ENCODE peak calls at places on chromosomes 11 and 22, in four cellular contexts. A is CD4-positive, alpha-beta T cell; I is mesothelial cell of epicardium; D is thoracic aorta. M is an unnamed sample.

GRCh38 chr22:40535642-40536041 is 100.9 kb downstream of the MRTFA start:
- DNase-seq in D (no peak), I (no peak), A (no peak), M (no peak)

GRCh38 chr22:45136594-45136993 is 27.1 kb upstream of the NUP50 start:
- DNase-seq in D (no peak), A (no peak), I (no peak), M (no peak)

GRCh38 chr11:11432621-11433319 is 79.7 kb upstream of the CSNK2A3 start:
- DNase-seq in A (no peak), I (no peak), D (no peak), M (no peak)

GRCh38 chr11:16169946-16170345 is 186.4 kb downstream of the SOX6 start:
- DNase-seq in A (no peak), D (no peak), I (no peak), M (no peak)

GRCh38 chr11:60193687-60194433 is 11.0 kb upstream of the MS4A6A start:
- DNase-seq in D (no peak), A (peak), I (peak), M (peak)

GRCh38 chr11:73795925-73796632 is 8.4 kb downstream of the MRPL48 start:
- DNase-seq in I (no peak), A (no peak), D (no peak), M (no peak)

GRCh38 chr22:23053051-23053707 is 17.1 kb upstream of the GNAZ start:
- DNase-seq in I (no peak), D (no peak), A (no peak), M (no peak)

GRCh38 chr11:118216621-118217526 is 7.9 kb downstream of the JAML start:
- DNase-seq in D (no peak), A (peak), I (no peak), M (no peak)

DNA sequence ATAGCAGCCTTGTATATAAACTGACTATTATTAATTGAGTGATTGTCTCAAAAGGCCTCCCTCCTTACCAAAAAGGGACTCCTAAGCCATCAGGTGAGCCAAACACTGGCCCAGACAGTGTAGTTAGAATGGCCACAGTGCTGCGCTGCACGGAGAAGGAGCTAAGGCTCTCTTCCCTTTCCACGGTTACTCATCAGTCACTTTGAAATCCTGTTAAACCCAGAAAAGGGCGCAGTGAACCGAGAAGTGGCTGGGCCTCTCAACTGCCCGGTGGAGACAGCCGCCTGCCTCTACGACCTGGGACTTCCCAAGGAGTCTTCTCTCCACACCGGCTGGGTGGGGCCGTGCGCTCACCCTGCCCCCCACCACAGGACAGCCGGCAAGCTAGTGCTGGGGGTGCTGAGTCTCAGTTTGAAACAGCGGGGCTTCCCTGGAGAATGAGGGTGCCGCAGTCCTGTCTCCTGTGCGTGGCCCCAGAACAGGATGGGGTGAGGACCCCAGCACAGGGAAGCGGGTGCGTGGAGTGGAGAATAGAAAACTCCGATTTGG is 1.3 kb downstream of the MYH9 start:
- DNase-seq in A (no peak), D (no peak), I (no peak), M (peak)
- TF ChIP-seq CTCF in A (no peak), D (no peak), I (no peak), M (no peak)

DNA sequence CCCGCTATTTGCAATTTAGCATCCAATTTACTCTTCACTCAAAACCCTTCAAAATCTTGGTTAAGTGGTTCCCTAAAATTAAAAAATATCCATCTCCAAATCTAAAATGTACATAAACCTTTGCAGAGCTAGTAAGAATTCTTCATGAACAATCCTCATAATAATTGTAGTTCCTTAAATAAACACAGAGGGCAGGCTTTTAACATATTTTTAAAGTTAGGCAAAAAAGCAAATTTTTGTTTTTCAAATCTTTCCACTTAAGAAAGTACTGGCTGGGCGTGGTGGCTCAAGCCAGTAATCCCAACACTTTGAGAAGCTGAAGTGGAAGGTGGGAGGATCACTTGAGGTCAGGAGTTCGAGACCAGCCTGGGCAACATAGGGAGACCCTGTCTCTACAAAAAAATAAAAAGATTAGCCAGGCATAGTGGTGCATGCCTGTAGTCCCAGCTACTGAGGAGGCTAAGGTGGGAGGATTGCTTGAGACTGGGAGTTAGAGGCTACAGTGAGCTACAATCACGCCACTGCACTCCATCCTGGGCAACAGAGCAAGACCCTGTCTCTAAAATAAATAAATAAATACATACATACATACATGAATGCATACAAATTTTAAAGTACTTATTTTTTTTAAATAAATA is 25.1 kb upstream of the PLAAT3 start:
- DNase-seq in D (no peak), A (no peak), I (no peak), M (no peak)
- TF ChIP-seq CTCF in D (peak), A (peak), I (peak), M (peak)

DNA sequence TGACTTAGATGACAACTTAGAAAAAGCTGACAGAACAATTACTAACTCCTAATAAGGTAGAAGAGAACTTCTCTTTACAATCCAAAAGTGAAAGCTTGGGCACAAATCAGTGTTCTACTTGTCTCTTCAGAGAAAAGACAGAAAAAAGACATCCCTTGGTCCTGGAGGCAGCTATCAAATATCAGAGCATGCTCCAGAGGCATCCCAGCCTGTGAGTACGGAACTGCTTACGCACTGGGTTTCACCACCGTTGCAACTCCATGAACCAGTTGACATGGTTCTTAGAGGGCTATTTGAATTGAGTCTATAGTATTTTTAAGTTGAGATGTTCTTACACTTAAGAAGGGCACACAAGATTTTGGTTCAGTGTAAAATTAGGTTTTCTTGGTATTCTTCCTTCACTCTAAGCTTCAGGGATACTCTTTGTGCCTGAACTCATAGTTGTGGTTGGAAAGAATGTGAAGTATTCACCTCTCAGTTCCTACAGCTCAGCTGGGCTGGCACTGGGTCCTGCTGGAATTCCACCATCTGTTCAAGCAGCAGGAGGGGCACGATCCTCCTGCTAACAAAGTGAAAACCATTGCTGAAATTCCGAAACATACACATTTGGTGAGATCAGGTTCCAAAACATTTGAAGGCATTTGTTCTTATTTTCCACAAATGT is 6.3 kb downstream of the AKIP1 start:
- DNase-seq in A (no peak), D (no peak), I (peak), M (no peak)
- TF ChIP-seq CTCF in A (no peak), D (no peak), I (no peak), M (no peak)

DNA sequence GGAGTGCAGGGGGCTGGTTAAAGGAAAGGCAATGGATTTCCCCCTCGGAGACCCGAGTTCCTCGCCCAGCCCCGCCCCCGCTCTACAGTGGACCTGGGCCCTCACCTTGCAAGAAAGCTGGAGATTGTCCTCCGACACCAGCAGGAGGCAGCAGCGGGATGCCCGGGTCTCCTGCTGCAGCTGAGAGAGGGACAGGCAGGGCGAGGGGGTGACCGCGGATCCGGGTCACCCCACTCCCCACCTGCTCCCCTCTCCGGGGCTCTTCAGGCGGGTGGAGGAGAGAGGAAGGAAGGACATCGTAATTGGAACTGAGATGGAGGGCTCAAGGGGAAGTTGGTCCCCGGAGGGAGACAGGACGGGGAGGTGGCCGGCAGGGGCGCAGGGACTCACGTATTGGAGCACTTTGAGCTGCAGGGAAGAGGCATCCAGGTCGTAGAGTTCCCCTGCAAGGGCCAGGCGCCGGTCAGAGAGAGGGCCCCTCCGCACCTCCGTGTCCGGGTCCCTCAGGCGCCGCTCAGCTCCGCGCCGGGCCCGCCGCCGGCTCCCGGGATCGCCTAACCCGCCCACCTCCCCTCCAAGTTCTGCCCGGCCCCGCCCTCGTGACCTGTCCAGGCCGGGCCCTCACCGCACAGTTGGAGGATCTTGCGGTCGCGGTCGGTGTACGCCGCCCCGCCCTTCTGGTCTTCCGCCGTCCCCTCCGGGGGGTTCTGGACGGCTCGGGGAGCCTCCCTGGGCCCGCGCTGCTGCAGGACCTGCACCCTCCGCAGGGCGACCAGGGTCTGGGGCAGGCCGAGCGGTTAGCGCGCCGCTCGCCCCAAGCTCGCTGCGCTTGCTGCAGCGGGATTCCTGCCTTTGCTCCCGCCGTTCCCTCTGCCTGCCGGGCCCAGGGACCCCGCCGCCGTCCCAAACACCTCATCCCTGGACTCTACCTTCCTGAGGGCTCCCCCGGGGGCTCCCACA is 84.1 kb downstream of the PDE2A start:
- DNase-seq in I (peak), D (no peak), A (peak), M (no peak)
- TF ChIP-seq CTCF in I (peak), D (peak), A (peak), M (peak)

GRCh38 chr11:43418197-43418596 is 59.5 kb downstream of the TTC17 start:
- DNase-seq in I (no peak), A (no peak), D (no peak), M (no peak)

DNA sequence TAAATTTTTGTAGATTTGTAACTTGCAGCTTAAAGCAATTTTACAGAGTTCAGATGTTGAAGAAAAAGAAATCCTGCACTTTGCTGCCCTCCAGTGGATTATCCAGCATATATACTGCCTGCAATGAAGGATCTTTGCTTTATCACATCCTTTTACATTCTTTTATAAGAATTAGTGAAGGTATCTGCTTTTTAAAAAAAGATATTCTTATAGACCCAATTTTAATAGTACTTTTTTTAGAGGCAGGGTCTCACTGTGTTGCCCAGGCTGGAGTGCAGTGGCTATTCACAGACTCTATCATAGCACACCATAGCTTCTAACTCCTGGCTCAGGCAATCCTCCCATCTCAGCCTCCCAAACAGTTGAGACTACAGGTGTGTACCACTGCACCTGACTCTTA is 60.7 kb downstream of the TTC17 start:
- DNase-seq in D (no peak), A (no peak), I (no peak), M (no peak)
- TF ChIP-seq CTCF in D (peak), A (peak), I (peak), M (peak)

GRCh38 chr11:130136107-130136506 is 23.5 kb upstream of the ST14 start:
- DNase-seq in D (no peak), A (no peak), I (no peak), M (no peak)
- TF ChIP-seq CTCF in D (no peak), A (no peak), I (no peak), M (no peak)

DNA sequence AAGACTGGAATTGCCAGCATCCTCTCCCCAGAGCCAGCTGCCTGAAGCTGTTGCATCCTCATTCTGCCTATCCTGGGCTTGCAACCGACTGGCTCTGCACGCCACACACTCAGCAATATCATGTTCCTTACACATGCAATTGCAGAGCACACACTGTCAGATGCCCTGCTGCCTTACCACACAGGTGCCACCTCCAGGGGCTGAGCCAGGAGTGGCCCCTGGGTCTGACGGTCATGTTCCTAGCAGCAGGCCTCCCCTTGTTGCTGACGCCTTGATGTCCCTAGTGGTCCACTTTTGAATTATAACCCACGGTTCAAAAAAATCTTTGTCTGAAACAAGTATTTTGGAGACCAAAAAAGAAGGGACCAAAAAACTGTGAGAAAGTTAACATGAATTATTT is 18.5 kb upstream of the OR8B8 start:
- DNase-seq in D (no peak), A (no peak), I (no peak), M (no peak)
- TF ChIP-seq CTCF in D (no peak), A (no peak), I (no peak), M (no peak)

DNA sequence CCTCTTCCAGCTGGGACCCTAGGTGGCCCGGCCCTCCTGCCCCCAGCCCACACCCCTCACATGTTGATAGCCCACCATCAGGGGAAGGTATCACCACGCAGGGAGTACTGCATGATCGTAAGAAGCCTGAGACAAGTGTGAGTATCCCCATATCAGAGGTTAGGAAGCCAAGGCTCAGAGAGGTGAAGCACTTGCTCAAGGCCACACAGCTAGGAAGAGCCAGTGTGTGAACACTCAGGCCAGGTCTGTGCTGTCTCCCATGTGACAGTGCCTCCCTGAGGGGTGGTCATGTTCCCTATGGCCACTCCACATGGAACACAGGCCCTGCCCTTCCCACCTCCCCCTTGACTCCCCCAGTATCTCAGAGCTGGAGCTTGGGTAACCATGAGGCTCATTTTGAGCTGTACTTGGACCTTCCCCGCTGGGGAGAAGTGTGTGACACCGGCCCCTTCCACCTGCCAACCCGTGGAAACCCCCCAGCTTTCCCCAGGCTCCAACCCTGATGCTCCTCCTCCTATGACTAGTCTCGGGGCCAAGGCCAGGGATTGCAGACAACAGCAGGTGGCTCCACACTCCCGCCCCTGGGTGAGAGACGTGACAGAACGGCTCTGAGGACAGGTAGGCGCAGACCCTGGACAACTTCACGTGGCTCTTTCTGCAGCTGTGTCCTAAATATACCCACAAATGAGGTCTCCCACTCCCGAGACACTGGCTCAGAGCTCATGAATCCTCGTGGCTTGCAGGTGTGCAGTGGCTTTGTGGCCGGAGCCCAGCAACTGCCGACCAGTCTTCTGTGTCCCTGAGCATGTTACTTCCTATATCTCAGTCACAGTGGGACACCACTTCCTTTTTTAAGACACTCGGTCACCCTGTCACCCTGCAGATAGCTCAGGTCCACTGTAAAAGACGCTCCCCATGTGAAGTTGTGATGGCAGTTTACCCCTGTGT is 55.3 kb downstream of the NECTIN1 start:
- DNase-seq in I (no peak), D (no peak), A (no peak), M (peak)
- TF ChIP-seq CTCF in I (no peak), D (no peak), A (no peak), M (no peak)

GRCh38 chr11:19493446-19493845 is 219.2 kb upstream of the NAV2 start:
- DNase-seq in D (no peak), I (no peak), A (no peak), M (no peak)
- TF ChIP-seq CTCF in D (no peak), I (no peak), A (no peak), M (no peak)